ENCODE peak calls at places on chromosomes 7 and 10, in ten cellular contexts. Q is H9, G is fibroblast of lung, A is astrocyte, Z is dorsolateral prefrontal cortex, U is ovary, O is RWPE1, P is heart right ventricle, T is brain microvascular endothelial cell, D is IMR-90. F is an unnamed sample.

GRCh38 chr7:13061115-13061514 is 373.7 kb downstream of the ARL4A start:
- DNase-seq in U (no peak), O (no peak), P (no peak), T (no peak), Z (no peak), D (no peak), Q (no peak), G (no peak), A (no peak), F (no peak)

GRCh38 chr10:45421231-45422097 is 47.4 kb downstream of the ALOX5 start:
- DNase-seq in A (no peak), O (no peak), U (peak; percentile 38), T (no peak), Q (no peak), Z (no peak), G (no peak), D (no peak), P (no peak), F (no peak)

GRCh38 chr10:64813391-64813790 is 1292.2 kb downstream of the REEP3 start:
- DNase-seq in Z (no peak), A (peak; percentile 1), P (no peak), U (no peak), T (peak; percentile 60), D (no peak), O (no peak), Q (no peak), G (peak; percentile 1), F (no peak)

GRCh38 chr7:2399848-2400587 is 3.4 kb upstream of the CHST12 start:
- DNase-seq in T (peak; percentile 96), D (peak; percentile 95), G (peak; percentile 97), A (peak; percentile 97), P (peak; percentile 91), Q (no peak), Z (peak; percentile 63), O (peak; percentile 73), U (peak; percentile 79), F (peak; percentile 38)

GRCh38 chr7:4265056-4265455 is 417.0 kb upstream of the FOXK1 start:
- DNase-seq in T (no peak), Q (no peak), U (no peak), A (no peak), D (no peak), G (no peak), O (no peak), Z (no peak), P (no peak), F (no peak)

GRCh38 chr7:1716263-1717094 is 46.4 kb downstream of the ELFN1 start:
- DNase-seq in P (no peak), Q (no peak), D (peak; percentile 40), G (peak; percentile 70), T (peak; percentile 47), O (peak; percentile 52), U (peak; percentile 35), Z (no peak), A (peak; percentile 61), F (no peak)

GRCh38 chr7:23971031-23971430 is 261.0 kb downstream of the STK31 start:
- DNase-seq in P (no peak), G (peak; percentile 14), O (no peak), Q (no peak), U (no peak), Z (no peak), D (no peak), T (no peak), A (peak; percentile 2), F (no peak)

GRCh38 chr7:149130572-149131198 is 4.6 kb upstream of the ZNF425 start:
- DNase-seq in U (no peak), A (no peak), T (no peak), P (no peak), G (no peak), Q (no peak), Z (no peak), D (no peak), O (no peak), F (no peak)

GRCh38 chr10:109166935-109167334 is 756.4 kb downstream of the XPNPEP1 start:
- DNase-seq in Q (no peak), G (peak; percentile 6), D (peak; percentile 51), O (no peak), T (no peak), P (no peak), Z (no peak), A (no peak), U (no peak), F (no peak)

GRCh38 chr7:101507791-101508252 is 121.3 kb downstream of the MYL10 start:
- DNase-seq in Z (no peak), P (no peak), U (peak; percentile 26), D (peak; percentile 42), T (peak; percentile 16), O (peak; percentile 40), A (no peak), G (peak; percentile 26), Q (peak; percentile 80), F (no peak)

GRCh38 chr7:3455826-3456444 is 154.9 kb downstream of the SDK1 start:
- DNase-seq in O (no peak), T (peak; percentile 46), G (peak; percentile 69), Q (no peak), P (no peak), A (peak; percentile 52), U (no peak), D (peak; percentile 54), Z (no peak), F (no peak)

GRCh38 chr7:35993663-35994622 is 159.1 kb upstream of the EEPD1 start:
- DNase-seq in Z (no peak), U (no peak), D (peak; percentile 33), P (no peak), T (peak; percentile 47), O (peak; percentile 45), Q (no peak), A (no peak), G (no peak), F (no peak)

GRCh38 chr10:89275383-89275782 is 23.8 kb upstream of the LIPA start:
- DNase-seq in Z (no peak), Q (no peak), U (no peak), D (no peak), T (no peak), A (no peak), P (no peak), G (no peak), O (peak; percentile 71), F (no peak)
- H3K27ac ChIP-seq in Z (peak overlapping the region; percentile 82), Q (no peak overlapping the region), U (no peak overlapping the region), D (no peak overlapping the region), T (no peak overlapping the region), A (no peak overlapping the region), P (no peak overlapping the region), G (peak overlapping the region; percentile 17), O (no peak overlapping the region), F (no peak overlapping the region)

DNA sequence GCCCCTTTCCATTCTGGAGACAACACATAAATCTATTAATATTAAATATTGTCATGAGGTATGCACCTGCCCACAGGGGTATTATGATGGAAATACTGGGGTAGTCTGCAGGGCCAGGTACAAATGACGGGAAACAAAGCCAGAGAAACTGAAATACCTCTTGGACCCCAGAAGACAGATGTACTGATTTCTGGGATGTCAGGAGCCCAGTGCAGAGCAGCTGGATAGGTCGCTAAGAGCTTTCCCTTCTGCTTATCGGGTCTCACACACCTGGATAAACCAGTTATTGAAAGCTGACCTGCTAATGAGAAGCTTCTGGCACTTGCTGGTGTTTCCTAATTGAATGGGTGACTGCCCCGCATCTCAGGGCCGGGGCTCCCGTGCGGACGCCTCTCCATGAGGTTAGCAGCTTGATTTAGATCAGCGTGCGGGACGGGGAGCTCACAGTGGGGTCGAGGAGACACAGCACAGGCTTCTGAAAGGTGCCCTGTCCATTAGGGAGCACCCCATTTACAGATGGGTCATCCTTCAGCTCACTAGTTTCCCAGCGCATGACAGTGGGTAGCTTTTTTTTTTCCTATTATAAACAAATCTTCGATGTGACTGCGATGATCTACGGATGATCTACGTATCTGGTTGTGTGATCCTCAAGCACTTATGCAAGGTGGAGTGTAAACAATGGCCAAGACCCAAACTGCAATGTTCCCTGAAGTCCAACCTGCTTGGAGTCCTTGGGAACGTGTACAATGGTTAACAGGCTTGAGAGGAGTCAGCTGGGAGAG is 1.5 kb upstream of the INSIG1 start:
- DNase-seq in P (no peak), Q (no peak), U (peak; percentile 35), D (no peak), A (no peak), G (no peak), Z (no peak), O (no peak), T (no peak), F (no peak)
- H3K27ac ChIP-seq in P (peak overlapping the region; percentile 92), Q (peak overlapping the region; percentile 59), U (peak overlapping the region; percentile 97), D (peak overlapping the region; percentile 42), A (peak overlapping the region; percentile 89), G (peak overlapping the region; percentile 97), Z (peak overlapping the region; percentile 100), O (peak overlapping the region; percentile 98), T (peak overlapping the region; percentile 88), F (no peak overlapping the region)

GRCh38 chr7:40310213-40310612 is 175.4 kb downstream of the SUGCT start:
- DNase-seq in T (no peak), U (no peak), D (peak; percentile 12), G (peak; percentile 78), Z (no peak), P (no peak), A (peak; percentile 76), Q (no peak), O (no peak), F (no peak)

GRCh38 chr7:40316176-40316575 is 181.4 kb downstream of the SUGCT start:
- DNase-seq in G (peak; percentile 49), O (no peak), D (peak; percentile 63), U (no peak), T (no peak), Z (no peak), P (no peak), Q (no peak), A (peak; percentile 46), F (no peak)

GRCh38 chr7:40311307-40311706 is 176.5 kb downstream of the SUGCT start:
- DNase-seq in G (no peak), O (no peak), Z (no peak), P (no peak), D (no peak), Q (no peak), A (no peak), T (no peak), U (no peak), F (no peak)

DNA sequence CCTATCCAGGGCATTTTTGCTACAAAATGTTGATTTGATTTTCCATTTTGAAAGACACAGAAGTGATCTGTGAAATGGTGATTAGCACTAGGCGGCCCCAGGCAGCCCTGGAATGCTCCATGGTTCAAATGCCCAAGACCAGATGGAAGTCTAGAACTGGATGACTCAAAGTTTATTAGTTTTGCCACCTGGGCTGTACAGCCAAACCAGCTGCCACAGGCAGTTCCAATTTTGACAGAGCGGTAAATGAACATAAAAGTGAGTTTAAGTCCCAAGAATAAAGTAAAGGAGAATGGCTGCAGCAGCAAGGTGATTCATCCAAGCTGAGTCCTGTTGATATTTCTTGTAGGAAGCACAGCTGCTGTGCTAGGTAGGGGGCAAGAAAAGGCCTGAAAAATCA is 180.5 kb downstream of the SUGCT start:
- DNase-seq in A (peak; percentile 68), U (no peak), P (no peak), Z (no peak), D (peak; percentile 34), G (peak; percentile 78), Q (no peak), O (no peak), T (no peak), F (no peak)
- H3K27ac ChIP-seq in A (peak overlapping the region; percentile 10), U (no peak overlapping the region), P (no peak overlapping the region), Z (no peak overlapping the region), D (no peak overlapping the region), G (no peak overlapping the region), Q (no peak overlapping the region), O (no peak overlapping the region), T (no peak overlapping the region), F (no peak overlapping the region)

DNA sequence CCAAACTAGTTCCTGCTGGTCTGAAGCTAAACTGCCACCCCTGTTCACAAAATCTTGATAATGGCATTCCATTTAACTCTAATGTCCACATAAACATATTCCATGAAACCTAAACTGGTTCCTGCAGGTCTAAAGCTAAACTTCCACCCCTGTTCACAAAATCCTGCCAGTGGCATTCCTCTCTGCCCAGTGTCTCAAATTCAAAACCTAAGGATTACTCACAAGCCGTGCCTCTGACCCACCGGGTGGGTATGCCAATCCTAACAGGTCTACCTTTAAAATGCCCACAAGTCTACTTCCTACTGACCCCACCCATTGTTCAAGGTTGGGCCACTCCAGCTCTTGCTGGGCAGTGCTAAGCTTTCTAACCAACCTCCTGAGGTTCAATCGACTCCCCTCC is 87.9 kb downstream of the TNS3 start:
- DNase-seq in T (no peak), U (no peak), P (no peak), G (peak; percentile 47), O (peak; percentile 53), Q (no peak), D (no peak), Z (no peak), A (peak; percentile 36), F (no peak)
- H3K27ac ChIP-seq in T (peak overlapping the region; percentile 68), U (no peak overlapping the region), P (peak overlapping the region; percentile 32), G (no peak overlapping the region), O (peak overlapping the region; percentile 29), Q (no peak overlapping the region), D (no peak overlapping the region), Z (no peak overlapping the region), A (no peak overlapping the region), F (no peak overlapping the region)